ENCODE peak calls at places on chromosomes 7 and 10, in eight cellular contexts. One of them, this sample, is unnamed.
A peak's percentile ranks its signal among the peaks of the same experiment; 100 is the strongest.

GRCh38 chr7:84720456-84721097 is 466.3 kb downstream of the SEMA3D start:
- DNase-seq in GM12891: no peak
- DNase-seq in K562: no peak
- DNase-seq in heart left ventricle: no peak
- DNase-seq in A549: no peak
- DNase-seq in transverse colon: no peak
- DNase-seq in HepG2: no peak
- DNase-seq in esophagus squamous epithelium: no peak
- DNase-seq in this sample: no peak

GRCh38 chr10:97690138-97690537 is 3.1 kb upstream of the AVPI1 start:
- DNase-seq in GM12891: no peak
- DNase-seq in K562: no peak
- DNase-seq in heart left ventricle: no peak
- DNase-seq in A549: no peak
- DNase-seq in transverse colon: no peak
- DNase-seq in HepG2: no peak
- DNase-seq in esophagus squamous epithelium: no peak
- DNase-seq in this sample: no peak

GRCh38 chr10:80453715-80454525 is at the start of gene TSPAN14:
- DNase-seq in GM12891: peak; percentile 83
- DNase-seq in K562: peak; percentile 99
- DNase-seq in heart left ventricle: peak; percentile 88
- DNase-seq in A549: peak; percentile 79
- DNase-seq in transverse colon: peak; percentile 87
- DNase-seq in HepG2: peak; percentile 53
- DNase-seq in esophagus squamous epithelium: peak; percentile 44
- DNase-seq in this sample: peak; percentile 94

GRCh38 chr10:49105076-49105475 is 10.2 kb downstream of the VSTM4 start:
- DNase-seq in GM12891: no peak
- DNase-seq in K562: no peak
- DNase-seq in heart left ventricle: no peak
- DNase-seq in A549: no peak
- DNase-seq in transverse colon: no peak
- DNase-seq in HepG2: no peak
- DNase-seq in esophagus squamous epithelium: no peak
- DNase-seq in this sample: no peak

GRCh38 chr7:35630573-35630972 is 64.4 kb downstream of the HERPUD2 start:
- DNase-seq in GM12891: no peak
- DNase-seq in K562: no peak
- DNase-seq in heart left ventricle: no peak
- DNase-seq in A549: no peak
- DNase-seq in transverse colon: no peak
- DNase-seq in HepG2: no peak
- DNase-seq in esophagus squamous epithelium: no peak
- DNase-seq in this sample: no peak

GRCh38 chr10:103833731-103834365 is 21.5 kb downstream of the SH3PXD2A start:
- DNase-seq in GM12891: no peak
- DNase-seq in K562: no peak
- DNase-seq in heart left ventricle: peak; percentile 89
- DNase-seq in A549: peak; percentile 76
- DNase-seq in transverse colon: peak; percentile 78
- DNase-seq in HepG2: peak; percentile 88
- DNase-seq in esophagus squamous epithelium: no peak
- DNase-seq in this sample: no peak

GRCh38 chr7:12741951-12742575 is 54.6 kb downstream of the ARL4A start:
- DNase-seq in GM12891: no peak
- DNase-seq in K562: no peak
- DNase-seq in heart left ventricle: no peak
- DNase-seq in A549: no peak
- DNase-seq in transverse colon: no peak
- DNase-seq in HepG2: no peak
- DNase-seq in esophagus squamous epithelium: no peak
- DNase-seq in this sample: no peak

GRCh38 chr10:129799942-129800341 is 164.1 kb downstream of the EBF3 start:
- DNase-seq in GM12891: no peak
- DNase-seq in K562: no peak
- DNase-seq in heart left ventricle: no peak
- DNase-seq in A549: no peak
- DNase-seq in transverse colon: no peak
- DNase-seq in HepG2: no peak
- DNase-seq in esophagus squamous epithelium: no peak
- DNase-seq in this sample: no peak

GRCh38 chr7:157432541-157432956 is 95.7 kb downstream of the DNAJB6 start:
- DNase-seq in GM12891: no peak
- DNase-seq in K562: peak; percentile 93
- DNase-seq in heart left ventricle: no peak
- DNase-seq in A549: peak; percentile 83
- DNase-seq in transverse colon: peak; percentile 28
- DNase-seq in HepG2: no peak
- DNase-seq in esophagus squamous epithelium: no peak
- DNase-seq in this sample: no peak

GRCh38 chr7:12111461-12112405 is 99.4 kb upstream of the TMEM106B start:
- DNase-seq in GM12891: no peak
- DNase-seq in K562: no peak
- DNase-seq in heart left ventricle: no peak
- DNase-seq in A549: no peak
- DNase-seq in transverse colon: peak; percentile 28
- DNase-seq in HepG2: no peak
- DNase-seq in esophagus squamous epithelium: no peak
- DNase-seq in this sample: no peak

GRCh38 chr7:116211006-116211912 is 920 bp downstream of the TES start:
- DNase-seq in GM12891: peak; percentile 28
- DNase-seq in K562: peak; percentile 82
- DNase-seq in heart left ventricle: peak; percentile 79
- DNase-seq in A549: peak; percentile 92
- DNase-seq in transverse colon: peak; percentile 92
- DNase-seq in HepG2: peak; percentile 66
- DNase-seq in esophagus squamous epithelium: peak; percentile 5
- DNase-seq in this sample: peak; percentile 39

GRCh38 chr10:119060107-119060506 is 20.5 kb downstream of the EIF3A start:
- DNase-seq in GM12891: no peak
- DNase-seq in K562: no peak
- DNase-seq in heart left ventricle: no peak
- DNase-seq in A549: no peak
- DNase-seq in transverse colon: no peak
- DNase-seq in HepG2: no peak
- DNase-seq in esophagus squamous epithelium: no peak
- DNase-seq in this sample: no peak

GRCh38 chr7:112184455-112184854 is 21.7 kb downstream of the DOCK4 start:
- DNase-seq in GM12891: no peak
- DNase-seq in K562: no peak
- DNase-seq in heart left ventricle: no peak
- DNase-seq in A549: no peak
- DNase-seq in transverse colon: no peak
- DNase-seq in HepG2: no peak
- DNase-seq in esophagus squamous epithelium: no peak
- DNase-seq in this sample: no peak

GRCh38 chr7:112986256-112987031 is 100.2 kb downstream of the GPR85 start:
- DNase-seq in GM12891: no peak
- DNase-seq in K562: no peak
- DNase-seq in heart left ventricle: no peak
- DNase-seq in A549: no peak
- DNase-seq in transverse colon: no peak
- DNase-seq in HepG2: no peak
- DNase-seq in esophagus squamous epithelium: no peak
- DNase-seq in this sample: no peak

GRCh38 chr10:3781458-3782098 is 3.4 kb downstream of the KLF6 start:
- DNase-seq in GM12891: no peak
- DNase-seq in K562: no peak
- DNase-seq in heart left ventricle: peak; percentile 72
- DNase-seq in A549: no peak
- DNase-seq in transverse colon: peak; percentile 68
- DNase-seq in HepG2: no peak
- DNase-seq in esophagus squamous epithelium: no peak
- DNase-seq in this sample: peak; percentile 27

GRCh38 chr10:125017547-125018298 is 75.8 kb downstream of the ZRANB1 start:
- DNase-seq in GM12891: no peak
- DNase-seq in K562: no peak
- DNase-seq in heart left ventricle: no peak
- DNase-seq in A549: no peak
- DNase-seq in transverse colon: no peak
- DNase-seq in HepG2: no peak
- DNase-seq in esophagus squamous epithelium: no peak
- DNase-seq in this sample: no peak

GRCh38 chr7:98398567-98399372 is 2.1 kb downstream of the BAIAP2L1 start:
- DNase-seq in GM12891: no peak
- DNase-seq in K562: no peak
- DNase-seq in heart left ventricle: no peak
- DNase-seq in A549: peak; percentile 70
- DNase-seq in transverse colon: no peak
- DNase-seq in HepG2: no peak
- DNase-seq in esophagus squamous epithelium: no peak
- DNase-seq in this sample: no peak
- TF ChIP-seq POLR2A in GM12891: no peak
- TF ChIP-seq POLR2A in K562: no peak
- TF ChIP-seq POLR2A in heart left ventricle: no peak
- TF ChIP-seq POLR2A in A549: no peak
- TF ChIP-seq POLR2A in transverse colon: no peak
- TF ChIP-seq POLR2A in HepG2: no peak
- TF ChIP-seq POLR2A in esophagus squamous epithelium: no peak
- TF ChIP-seq POLR2A in this sample: no peak

GRCh38 chr10:77859200-77859864 is 67.2 kb downstream of the DLG5 start:
- DNase-seq in GM12891: no peak
- DNase-seq in K562: no peak
- DNase-seq in heart left ventricle: no peak
- DNase-seq in A549: no peak
- DNase-seq in transverse colon: no peak
- DNase-seq in HepG2: no peak
- DNase-seq in esophagus squamous epithelium: no peak
- DNase-seq in this sample: no peak
- TF ChIP-seq POLR2A in GM12891: no peak
- TF ChIP-seq POLR2A in K562: no peak
- TF ChIP-seq POLR2A in heart left ventricle: no peak
- TF ChIP-seq POLR2A in A549: no peak
- TF ChIP-seq POLR2A in transverse colon: no peak
- TF ChIP-seq POLR2A in HepG2: no peak
- TF ChIP-seq POLR2A in esophagus squamous epithelium: no peak
- TF ChIP-seq POLR2A in this sample: no peak

DNA sequence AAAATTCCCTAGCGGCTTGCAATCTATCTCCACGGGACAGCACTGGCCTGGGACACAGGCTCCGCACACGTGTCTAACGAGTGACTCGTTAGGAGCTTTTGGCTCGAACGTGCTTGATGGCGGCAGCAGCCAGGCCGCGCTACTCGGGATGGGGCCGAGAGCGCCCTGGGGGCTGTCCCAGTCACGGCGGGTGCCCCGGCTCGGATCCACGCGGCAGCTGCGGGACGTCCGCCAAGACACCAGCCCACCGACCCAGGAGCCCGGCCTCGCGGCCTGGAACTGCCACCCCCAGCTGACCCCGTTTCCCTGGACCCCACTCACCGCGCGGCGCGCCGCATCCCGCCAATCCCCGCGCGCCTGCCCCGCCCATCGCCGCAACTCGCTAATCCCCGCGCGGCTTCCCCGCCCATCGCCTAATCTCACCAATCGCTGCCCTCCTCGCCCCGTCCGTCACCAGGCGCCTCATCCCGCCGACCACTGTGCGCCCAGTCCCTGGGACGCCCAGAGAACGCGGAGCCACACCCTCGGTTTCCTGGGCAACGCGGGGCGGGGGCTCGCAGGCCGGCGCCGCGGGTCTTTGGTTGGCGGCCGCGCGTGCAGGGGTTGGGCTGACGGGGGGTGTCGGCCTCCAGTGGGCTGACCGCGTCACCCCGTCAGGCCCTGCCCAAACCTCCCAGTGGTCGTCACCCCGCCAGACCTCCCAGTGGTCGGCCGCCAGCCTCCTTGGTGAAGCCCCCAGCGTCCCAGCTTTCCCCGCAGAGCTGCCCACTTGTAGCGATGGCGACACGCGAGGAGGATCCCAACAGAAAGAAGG is at the start of gene POLD2:
- DNase-seq in GM12891: peak; percentile 100
- DNase-seq in K562: peak; percentile 98
- DNase-seq in heart left ventricle: peak; percentile 99
- DNase-seq in A549: peak; percentile 96
- DNase-seq in transverse colon: peak; percentile 98
- DNase-seq in HepG2: peak; percentile 90
- DNase-seq in esophagus squamous epithelium: peak; percentile 81
- DNase-seq in this sample: peak; percentile 96
- TF ChIP-seq POLR2A in GM12891: peak; percentile 45
- TF ChIP-seq POLR2A in K562: peak; percentile 84
- TF ChIP-seq POLR2A in heart left ventricle: no peak
- TF ChIP-seq POLR2A in A549: peak; percentile 68
- TF ChIP-seq POLR2A in transverse colon: peak; percentile 68
- TF ChIP-seq POLR2A in HepG2: peak; percentile 77
- TF ChIP-seq POLR2A in esophagus squamous epithelium: peak; percentile 34
- TF ChIP-seq POLR2A in this sample: peak; percentile 77

GRCh38 chr10:89337493-89337892 is 9.7 kb downstream of the IFIT3 start:
- DNase-seq in GM12891: no peak
- DNase-seq in K562: no peak
- DNase-seq in heart left ventricle: no peak
- DNase-seq in A549: peak; percentile 13
- DNase-seq in transverse colon: no peak
- DNase-seq in HepG2: no peak
- DNase-seq in esophagus squamous epithelium: no peak
- DNase-seq in this sample: no peak

GRCh38 chr10:89330537-89330936 is 2.7 kb downstream of the IFIT3 start:
- DNase-seq in GM12891: no peak
- DNase-seq in K562: no peak
- DNase-seq in heart left ventricle: no peak
- DNase-seq in A549: no peak
- DNase-seq in transverse colon: no peak
- DNase-seq in HepG2: no peak
- DNase-seq in esophagus squamous epithelium: no peak
- DNase-seq in this sample: no peak

GRCh38 chr10:89327803-89328441 is at the start of gene IFIT3:
- DNase-seq in GM12891: no peak
- DNase-seq in K562: peak; percentile 23
- DNase-seq in heart left ventricle: peak; percentile 85
- DNase-seq in A549: peak; percentile 77
- DNase-seq in transverse colon: peak; percentile 52
- DNase-seq in HepG2: peak; percentile 38
- DNase-seq in esophagus squamous epithelium: no peak
- DNase-seq in this sample: peak; percentile 90

GRCh38 chr10:89332718-89333281 is 5.0 kb downstream of the IFIT3 start:
- DNase-seq in GM12891: no peak
- DNase-seq in K562: no peak
- DNase-seq in heart left ventricle: no peak
- DNase-seq in A549: no peak
- DNase-seq in transverse colon: no peak
- DNase-seq in HepG2: no peak
- DNase-seq in esophagus squamous epithelium: no peak
- DNase-seq in this sample: no peak

DNA sequence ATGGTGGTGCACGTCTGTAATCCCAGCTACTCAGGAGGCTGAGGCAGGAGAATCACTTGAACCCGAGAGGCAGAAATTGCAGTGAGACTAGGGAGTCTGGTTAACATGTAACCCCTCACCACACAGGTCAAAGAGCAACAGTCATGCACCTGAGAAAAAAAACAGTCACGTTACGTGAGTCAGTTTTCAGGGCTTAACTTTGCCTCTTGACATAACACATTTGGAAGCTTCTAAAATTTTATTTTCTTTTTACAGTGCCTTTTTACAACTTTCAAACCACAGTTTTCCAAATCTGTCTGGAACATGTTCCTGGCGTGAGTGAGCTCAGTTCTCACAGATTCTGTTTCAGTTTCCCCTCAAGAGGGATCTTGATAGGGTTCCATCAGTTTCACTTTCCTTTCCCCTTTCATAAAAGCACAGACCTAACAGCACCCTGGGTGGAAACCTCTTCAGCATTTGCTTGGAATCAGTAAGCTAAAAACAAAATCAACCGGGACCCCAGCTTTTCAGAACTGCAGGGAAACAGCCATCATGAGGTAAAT is 4.4 kb downstream of the IFIT3 start:
- DNase-seq in GM12891: no peak
- DNase-seq in K562: no peak
- DNase-seq in heart left ventricle: peak; percentile 37
- DNase-seq in A549: no peak
- DNase-seq in transverse colon: no peak
- DNase-seq in HepG2: peak; percentile 41
- DNase-seq in esophagus squamous epithelium: no peak
- DNase-seq in this sample: peak; percentile 79
- TF ChIP-seq POLR2A in GM12891: peak; percentile 20
- TF ChIP-seq POLR2A in K562: no peak
- TF ChIP-seq POLR2A in heart left ventricle: no peak
- TF ChIP-seq POLR2A in A549: no peak
- TF ChIP-seq POLR2A in transverse colon: no peak
- TF ChIP-seq POLR2A in HepG2: no peak
- TF ChIP-seq POLR2A in esophagus squamous epithelium: no peak
- TF ChIP-seq POLR2A in this sample: no peak

This sample was measured in erythroblast.